ENCODE peak calls at places on chromosomes 4 and X, in ten cellular contexts. One of them, this sample, is unnamed.

GRCh38 chrX:39726810-39727209 is 370.9 kb downstream of the BCOR start:
- DNase-seq in fibroblast of pulmonary artery: peak; percentile 74
- DNase-seq in GM13976: no peak
- DNase-seq in T-cell: no peak
- DNase-seq in iPS-NIHi11: no peak
- DNase-seq in skeletal muscle cell: peak; percentile 39
- DNase-seq in stromal cell of bone marrow: no peak
- DNase-seq in HEK293T: no peak
- DNase-seq in GM04504: peak; percentile 34
- DNase-seq in OCI-LY7: no peak
- DNase-seq in this sample: peak; percentile 58

GRCh38 chrX:95956780-95957179 is 727.9 kb upstream of the DIAPH2 start:
- DNase-seq in fibroblast of pulmonary artery: no peak
- DNase-seq in GM13976: no peak
- DNase-seq in T-cell: no peak
- DNase-seq in iPS-NIHi11: no peak
- DNase-seq in skeletal muscle cell: no peak
- DNase-seq in stromal cell of bone marrow: no peak
- DNase-seq in HEK293T: no peak
- DNase-seq in GM04504: no peak
- DNase-seq in OCI-LY7: no peak
- DNase-seq in this sample: no peak

GRCh38 chr4:845233-845835 is 19.4 kb upstream of the CPLX1 start:
- DNase-seq in fibroblast of pulmonary artery: peak; percentile 33
- DNase-seq in GM13976: no peak
- DNase-seq in T-cell: no peak
- DNase-seq in iPS-NIHi11: no peak
- DNase-seq in skeletal muscle cell: peak; percentile 33
- DNase-seq in stromal cell of bone marrow: peak; percentile 47
- DNase-seq in HEK293T: no peak
- DNase-seq in GM04504: peak; percentile 28
- DNase-seq in OCI-LY7: no peak
- DNase-seq in this sample: peak; percentile 61

GRCh38 chr4:150942539-150942938 is 72.5 kb downstream of the LRBA start:
- DNase-seq in fibroblast of pulmonary artery: no peak
- DNase-seq in GM13976: no peak
- DNase-seq in T-cell: no peak
- DNase-seq in iPS-NIHi11: no peak
- DNase-seq in skeletal muscle cell: no peak
- DNase-seq in stromal cell of bone marrow: no peak
- DNase-seq in HEK293T: no peak
- DNase-seq in GM04504: no peak
- DNase-seq in OCI-LY7: no peak
- DNase-seq in this sample: no peak

GRCh38 chrX:17876135-17876534 is 15.0 kb upstream of the RAI2 start:
- DNase-seq in fibroblast of pulmonary artery: no peak
- DNase-seq in GM13976: no peak
- DNase-seq in T-cell: no peak
- DNase-seq in iPS-NIHi11: no peak
- DNase-seq in skeletal muscle cell: no peak
- DNase-seq in stromal cell of bone marrow: no peak
- DNase-seq in HEK293T: no peak
- DNase-seq in GM04504: no peak
- DNase-seq in OCI-LY7: no peak
- DNase-seq in this sample: no peak

GRCh38 chrX:47936224-47936939 is 67.4 kb downstream of the ZNF182 start:
- DNase-seq in fibroblast of pulmonary artery: peak; percentile 2
- DNase-seq in GM13976: no peak
- DNase-seq in T-cell: no peak
- DNase-seq in iPS-NIHi11: peak; percentile 5
- DNase-seq in skeletal muscle cell: no peak
- DNase-seq in stromal cell of bone marrow: no peak
- DNase-seq in HEK293T: no peak
- DNase-seq in GM04504: no peak
- DNase-seq in OCI-LY7: peak; percentile 85
- DNase-seq in this sample: no peak

GRCh38 chr4:37389967-37390580 is 145.5 kb downstream of the NWD2 start:
- DNase-seq in fibroblast of pulmonary artery: peak; percentile 71
- DNase-seq in GM13976: peak; percentile 52
- DNase-seq in T-cell: no peak
- DNase-seq in iPS-NIHi11: peak; percentile 21
- DNase-seq in skeletal muscle cell: peak; percentile 8
- DNase-seq in stromal cell of bone marrow: peak; percentile 9
- DNase-seq in HEK293T: peak; percentile 6
- DNase-seq in GM04504: peak; percentile 4
- DNase-seq in OCI-LY7: peak; percentile 57
- DNase-seq in this sample: peak; percentile 41

GRCh38 chrX:129238011-129238410 is 285.3 kb downstream of the SMARCA1 start:
- DNase-seq in fibroblast of pulmonary artery: no peak
- DNase-seq in GM13976: no peak
- DNase-seq in T-cell: no peak
- DNase-seq in iPS-NIHi11: no peak
- DNase-seq in skeletal muscle cell: no peak
- DNase-seq in stromal cell of bone marrow: no peak
- DNase-seq in HEK293T: no peak
- DNase-seq in GM04504: no peak
- DNase-seq in OCI-LY7: no peak
- DNase-seq in this sample: no peak

GRCh38 chr4:170003071-170004070 is 22.8 kb downstream of the MFAP3L start:
- DNase-seq in fibroblast of pulmonary artery: no peak
- DNase-seq in GM13976: no peak
- DNase-seq in T-cell: no peak
- DNase-seq in iPS-NIHi11: no peak
- DNase-seq in skeletal muscle cell: no peak
- DNase-seq in stromal cell of bone marrow: no peak
- DNase-seq in HEK293T: no peak
- DNase-seq in GM04504: no peak
- DNase-seq in OCI-LY7: no peak
- DNase-seq in this sample: no peak

GRCh38 chrX:72477787-72478186 is 94.9 kb downstream of the HDAC8 start:
- DNase-seq in fibroblast of pulmonary artery: no peak
- DNase-seq in GM13976: no peak
- DNase-seq in T-cell: no peak
- DNase-seq in iPS-NIHi11: no peak
- DNase-seq in skeletal muscle cell: no peak
- DNase-seq in stromal cell of bone marrow: no peak
- DNase-seq in HEK293T: no peak
- DNase-seq in GM04504: no peak
- DNase-seq in OCI-LY7: no peak
- DNase-seq in this sample: no peak

GRCh38 chr4:16391196-16391595 is 164.9 kb upstream of the TAPT1 start:
- DNase-seq in fibroblast of pulmonary artery: no peak
- DNase-seq in GM13976: no peak
- DNase-seq in T-cell: no peak
- DNase-seq in iPS-NIHi11: no peak
- DNase-seq in skeletal muscle cell: no peak
- DNase-seq in stromal cell of bone marrow: no peak
- DNase-seq in HEK293T: no peak
- DNase-seq in GM04504: no peak
- DNase-seq in OCI-LY7: no peak
- DNase-seq in this sample: no peak

GRCh38 chrX:134171661-134172587 is 65.1 kb upstream of the CCDC160 start:
- DNase-seq in fibroblast of pulmonary artery: peak; percentile 7
- DNase-seq in GM13976: peak; percentile 12
- DNase-seq in T-cell: no peak
- DNase-seq in iPS-NIHi11: peak; percentile 5
- DNase-seq in skeletal muscle cell: no peak
- DNase-seq in stromal cell of bone marrow: no peak
- DNase-seq in HEK293T: no peak
- DNase-seq in GM04504: no peak
- DNase-seq in OCI-LY7: no peak
- DNase-seq in this sample: no peak

GRCh38 chr4:48938831-48939230 is 32.3 kb upstream of the OCIAD2 start:
- DNase-seq in fibroblast of pulmonary artery: no peak
- DNase-seq in GM13976: no peak
- DNase-seq in T-cell: no peak
- DNase-seq in iPS-NIHi11: no peak
- DNase-seq in skeletal muscle cell: no peak
- DNase-seq in stromal cell of bone marrow: no peak
- DNase-seq in HEK293T: no peak
- DNase-seq in GM04504: no peak
- DNase-seq in OCI-LY7: no peak
- DNase-seq in this sample: no peak

GRCh38 chr4:145278341-145279121 is 98.1 kb upstream of the OTUD4 start:
- DNase-seq in fibroblast of pulmonary artery: peak; percentile 48
- DNase-seq in GM13976: peak; percentile 28
- DNase-seq in T-cell: no peak
- DNase-seq in iPS-NIHi11: no peak
- DNase-seq in skeletal muscle cell: peak; percentile 39
- DNase-seq in stromal cell of bone marrow: no peak
- DNase-seq in HEK293T: no peak
- DNase-seq in GM04504: no peak
- DNase-seq in OCI-LY7: no peak
- DNase-seq in this sample: peak; percentile 87

GRCh38 chrX:11117751-11118150 is 6.6 kb downstream of the HCCS start:
- DNase-seq in fibroblast of pulmonary artery: no peak
- DNase-seq in GM13976: no peak
- DNase-seq in T-cell: no peak
- DNase-seq in iPS-NIHi11: no peak
- DNase-seq in skeletal muscle cell: no peak
- DNase-seq in stromal cell of bone marrow: no peak
- DNase-seq in HEK293T: no peak
- DNase-seq in GM04504: no peak
- DNase-seq in OCI-LY7: no peak
- DNase-seq in this sample: no peak

GRCh38 chrX:132636080-132636479 is 147.2 kb upstream of the MBNL3 start:
- DNase-seq in fibroblast of pulmonary artery: peak; percentile 10
- DNase-seq in GM13976: no peak
- DNase-seq in T-cell: no peak
- DNase-seq in iPS-NIHi11: no peak
- DNase-seq in skeletal muscle cell: no peak
- DNase-seq in stromal cell of bone marrow: no peak
- DNase-seq in HEK293T: no peak
- DNase-seq in GM04504: no peak
- DNase-seq in OCI-LY7: no peak
- DNase-seq in this sample: no peak

GRCh38 chr4:10106421-10107039 is 10.1 kb downstream of the WDR1 start:
- DNase-seq in fibroblast of pulmonary artery: peak; percentile 94
- DNase-seq in GM13976: no peak
- DNase-seq in T-cell: peak; percentile 44
- DNase-seq in iPS-NIHi11: no peak
- DNase-seq in skeletal muscle cell: peak; percentile 85
- DNase-seq in stromal cell of bone marrow: peak; percentile 97
- DNase-seq in HEK293T: no peak
- DNase-seq in GM04504: peak; percentile 91
- DNase-seq in OCI-LY7: no peak
- DNase-seq in this sample: peak; percentile 97

This sample was measured in IMR-90.